ENCODE peak calls at places on chromosomes 4 and X, in nine cellular contexts. V is PC-3, U is upper lobe of right lung, J is HCT116, P is lung, S is pancreas, E is gastrocnemius medialis, Y is lower lobe of right lung, F is RWPE2. B is an unnamed sample.

GRCh38 chr4:105956566-105956965 is 61.3 kb downstream of the NPNT start:
- ATAC-seq in S (no peak), F (no peak), V (no peak), J (no peak), Y (no peak), P (no peak), E (no peak), U (no peak), B (no peak)

GRCh38 chr4:2583092-2583491 is 46.6 kb downstream of the FAM193A start:
- ATAC-seq in J (no peak), V (no peak), S (peak; percentile 53), P (no peak), Y (peak; percentile 27), U (no peak), E (peak; percentile 43), F (peak; percentile 29), B (no peak)

GRCh38 chr4:153207027-153207426 is 2.8 kb downstream of the TRIM2 start:
- ATAC-seq in U (no peak), V (no peak), S (no peak), J (no peak), E (no peak), Y (no peak), P (no peak), F (no peak), B (no peak)

GRCh38 chr4:56874166-56874565 is 33.5 kb upstream of the REST start:
- ATAC-seq in F (no peak), S (no peak), U (no peak), P (no peak), E (no peak), V (peak; percentile 15), J (no peak), Y (no peak), B (no peak)

GRCh38 chr4:149183638-149184037 is 632.0 kb downstream of the IQCM start:
- ATAC-seq in J (no peak), Y (no peak), F (no peak), U (no peak), P (no peak), S (no peak), E (no peak), V (no peak), B (no peak)

GRCh38 chr4:185748901-185749390 is 63.0 kb downstream of the SORBS2 start:
- ATAC-seq in J (no peak), U (no peak), V (no peak), E (no peak), F (no peak), S (peak; percentile 23), Y (no peak), P (no peak), B (no peak)

GRCh38 chr4:41949531-41949930 is 14.3 kb downstream of the TMEM33 start:
- ATAC-seq in U (no peak), S (no peak), E (no peak), Y (no peak), J (no peak), P (no peak), F (no peak), V (no peak), B (no peak)

GRCh38 chrX:55007633-55008032 is 7.5 kb downstream of the APEX2 start:
- ATAC-seq in J (peak; percentile 38), F (peak; percentile 74), V (peak; percentile 52), P (no peak), S (peak; percentile 72), U (peak; percentile 74), Y (peak; percentile 65), E (no peak), B (peak; percentile 56)

GRCh38 chr4:190020790-190021717 is 6.0 kb downstream of the FRG2 start:
- ATAC-seq in Y (peak; percentile 63), P (no peak), J (no peak), V (peak; percentile 76), F (peak; percentile 78), E (no peak), S (peak; percentile 80), U (peak; percentile 35), B (peak; percentile 19)

GRCh38 chr4:123170843-123171242 is 225.8 kb upstream of the SPRY1 start:
- ATAC-seq in E (no peak), Y (no peak), U (no peak), F (no peak), J (no peak), V (no peak), S (no peak), P (no peak), B (no peak)

GRCh38 chrX:151984891-151985290 is 10.4 kb upstream of the GABRE start:
- ATAC-seq in U (no peak), J (no peak), F (no peak), S (no peak), E (no peak), P (no peak), V (no peak), Y (no peak), B (no peak)

GRCh38 chr4:153676984-153677383 is 7.1 kb upstream of the TLR2 start:
- ATAC-seq in Y (peak; percentile 26), F (peak; percentile 98), P (peak; percentile 53), S (peak; percentile 74), U (no peak), J (peak; percentile 66), E (no peak), V (peak; percentile 97), B (no peak)

GRCh38 chr4:143386812-143387211 is 50.1 kb downstream of the GAB1 start:
- ATAC-seq in F (no peak), U (no peak), J (no peak), E (no peak), S (no peak), Y (no peak), V (no peak), P (no peak), B (no peak)

GRCh38 chr4:123676550-123677229 is 280.1 kb downstream of the SPRY1 start:
- ATAC-seq in Y (no peak), V (no peak), P (no peak), E (peak; percentile 95), F (no peak), J (no peak), S (peak; percentile 91), U (peak; percentile 52), B (no peak)

GRCh38 chr4:72208421-72209075 is 176.7 kb downstream of the NPFFR2 start:
- ATAC-seq in F (peak; percentile 34), P (no peak), J (no peak), Y (no peak), E (no peak), U (no peak), S (no peak), V (no peak), B (no peak)

GRCh38 chr4:57270350-57270749 is 160.2 kb upstream of the IGFBP7 start:
- ATAC-seq in V (no peak), U (peak; percentile 61), F (no peak), Y (peak; percentile 66), J (no peak), E (peak; percentile 47), P (peak; percentile 25), S (peak; percentile 25), B (peak; percentile 16)

GRCh38 chrX:115892056-115892708 is 278.4 kb upstream of the AGTR2 start:
- ATAC-seq in F (no peak), V (peak; percentile 10), U (no peak), S (peak; percentile 18), Y (no peak), E (no peak), J (no peak), P (no peak), B (no peak)

GRCh38 chr4:170090667-170091052 is 904 bp upstream of the AADAT start:
- ATAC-seq in Y (peak; percentile 22), E (no peak), S (peak; percentile 41), F (peak; percentile 43), P (peak; percentile 7), V (peak; percentile 9), U (peak; percentile 4), J (no peak), B (no peak)

GRCh38 chr4:82692101-82692780 is 106.4 kb downstream of the SCD5 start:
- ATAC-seq in S (no peak), U (no peak), V (no peak), E (no peak), J (no peak), F (no peak), P (no peak), Y (no peak), B (no peak)

GRCh38 chr4:8601556-8601955 is 9.0 kb downstream of the CPZ start:
- ATAC-seq in J (no peak), E (no peak), Y (no peak), P (no peak), U (no peak), V (no peak), F (no peak), S (no peak), B (no peak)

GRCh38 chr4:22356996-22357596 is 158.8 kb downstream of the ADGRA3 start:
- ATAC-seq in S (peak; percentile 44), U (peak; percentile 13), Y (no peak), F (peak; percentile 36), P (no peak), E (no peak), J (peak; percentile 64), V (peak; percentile 84), B (no peak)

GRCh38 chrX:18877472-18877871 is 106.4 kb downstream of the PHKA2 start:
- ATAC-seq in Y (no peak), E (no peak), P (no peak), J (no peak), S (no peak), U (no peak), F (no peak), V (no peak), B (no peak)

GRCh38 chr4:147160908-147161513 is 215.3 kb upstream of the TTC29 start:
- ATAC-seq in J (peak; percentile 94), P (peak; percentile 79), Y (peak; percentile 85), U (peak; percentile 85), V (no peak), E (peak; percentile 54), S (peak; percentile 82), F (peak; percentile 70), B (no peak)

GRCh38 chr4:53321151-53321987 is 44.5 kb downstream of the SCFD2 start:
- ATAC-seq in U (no peak), P (peak; percentile 19), F (peak; percentile 88), Y (no peak), V (peak; percentile 84), J (peak; percentile 38), E (no peak), S (no peak), B (no peak)
- H3K4me3 ChIP-seq in U (no peak overlapping the region), P (no peak overlapping the region), F (no peak overlapping the region), Y (no peak overlapping the region), V (peak overlapping the region; percentile 37), J (peak overlapping the region; percentile 23), E (no peak overlapping the region), S (no peak overlapping the region), B (no peak overlapping the region)

GRCh38 chrX:5650904-5651303 is 577.8 kb downstream of the NLGN4X start:
- ATAC-seq in E (no peak), J (no peak), Y (no peak), U (no peak), S (no peak), V (no peak), P (no peak), F (no peak), B (no peak)
- H3K27ac ChIP-seq in E (no peak overlapping the region), J (no peak overlapping the region), Y (no peak overlapping the region), U (no peak overlapping the region), S (no peak overlapping the region), V (no peak overlapping the region), P (no peak overlapping the region), F (no peak overlapping the region), B (no peak overlapping the region)

GRCh38 chr4:1207157-1207470 is 34.7 kb upstream of the SPON2 start:
- ATAC-seq in U (no peak), F (peak; percentile 2), E (no peak), S (no peak), P (no peak), J (no peak), Y (no peak), V (no peak), B (no peak)
- H3K4me1 ChIP-seq in U (peaks cover 52% of the 10 kb centered on the region), F (no peaks in the 10 kb centered on the region), E (peaks cover 42% of the 10 kb centered on the region), S (peaks cover 13% of the 10 kb centered on the region), P (peaks cover 10% of the 10 kb centered on the region), J (no peaks in the 10 kb centered on the region), Y (peaks cover 86% of the 10 kb centered on the region), V (no peaks in the 10 kb centered on the region), B (peaks cover 48% of the 10 kb centered on the region)

GRCh38 chrX:154719132-154719675 is 31.7 kb downstream of the GAB3 start:
- ATAC-seq in P (no peak), S (peak; percentile 24), Y (peak; percentile 68), E (no peak), J (no peak), V (peak; percentile 81), F (peak; percentile 90), U (peak; percentile 74), B (peak; percentile 22)
- H3K4me3 ChIP-seq in P (no peak overlapping the region), S (no peak overlapping the region), Y (no peak overlapping the region), E (no peak overlapping the region), J (no peak overlapping the region), V (no peak overlapping the region), F (no peak overlapping the region), U (no peak overlapping the region), B (no peak overlapping the region)

B was measured in gastroesophageal sphincter.